ENCODE peak calls at places on chromosomes 11 and 22, in nine cellular contexts. J, F, D, O, N, B, X, G and I are unnamed samples. For H3K27me3 and H3K36me3, the result is how much of the 10 kb centered on the place peaks cover.

GRCh38 chr11:88779551-88779950 is 286.2 kb downstream of the GRM5 start:
- DNase-seq in J (no peak), X (peak), D (no peak), O (no peak), N (no peak), B (peak), G (no peak), F (no peak), I (peak)

GRCh38 chr11:76782526-76783293 is 446 bp upstream of the TSKU start:
- DNase-seq in X (peak), O (no peak), J (peak), B (peak), N (peak), D (no peak), G (peak), F (peak), I (peak)

GRCh38 chr11:131217313-131218297 is 152.8 kb upstream of the NTM start:
- DNase-seq in F (no peak), N (peak), B (no peak), J (no peak), O (no peak), G (no peak), D (no peak), X (peak), I (no peak)

GRCh38 chr11:117026593-117027330 is 71.5 kb downstream of the SIK3 start:
- DNase-seq in X (peak), B (peak), G (no peak), N (no peak), J (no peak), O (no peak), D (no peak), F (no peak), I (no peak)

GRCh38 chr22:26887456-26887855 is 230.1 kb downstream of the MIAT start:
- DNase-seq in F (no peak), G (no peak), J (no peak), N (peak), B (peak), D (no peak), X (no peak), O (no peak), I (peak)

GRCh38 chr11:44258839-44259420 is 51.0 kb downstream of the ALX4 start:
- DNase-seq in N (no peak), B (no peak), O (no peak), D (no peak), X (no peak), F (no peak), G (no peak), J (no peak), I (no peak)

GRCh38 chr22:45441158-45441557 is 27.7 kb downstream of the RIBC2 start:
- DNase-seq in J (peak), O (no peak), B (peak), X (peak), N (peak), G (peak), F (peak), D (no peak), I (peak)

GRCh38 chr11:113806403-113806802 is 26.8 kb downstream of the CLDN25 start:
- DNase-seq in F (peak), O (no peak), B (peak), G (no peak), X (peak), D (no peak), J (no peak), N (peak), I (no peak)

GRCh38 chr11:84790849-84791427 is 836.2 kb downstream of the DLG2 start:
- DNase-seq in X (no peak), J (no peak), G (no peak), N (no peak), D (no peak), O (no peak), B (no peak), F (no peak), I (no peak)

GRCh38 chr11:27398413-27398780 is 35.4 kb upstream of the CCDC34 start:
- DNase-seq in B (no peak), X (no peak), D (no peak), O (no peak), N (no peak), G (no peak), J (no peak), F (no peak), I (no peak)

GRCh38 chr11:126132319-126132718 is 69.7 kb upstream of the CDON start:
- DNase-seq in N (no peak), J (no peak), G (peak), D (no peak), F (no peak), O (no peak), X (peak), B (peak), I (no peak)

GRCh38 chr11:75507571-75507970 is 18.2 kb downstream of the GDPD5 start:
- DNase-seq in N (no peak), B (no peak), G (no peak), F (no peak), O (no peak), J (no peak), X (no peak), D (no peak), I (no peak)

GRCh38 chr11:1939006-1939626 is 8.0 kb upstream of the MRPL23 start:
- DNase-seq in X (no peak), B (no peak), J (peak), N (no peak), G (no peak), F (no peak), O (no peak), D (no peak), I (no peak)

GRCh38 chr22:43440103-43440387 is 28.2 kb downstream of the MPPED1 start:
- DNase-seq in J (no peak), G (no peak), O (no peak), N (no peak), D (no peak), B (no peak), F (no peak), X (no peak), I (no peak)

GRCh38 chr11:64652586-64653387 is 61.8 kb downstream of the SLC22A12 start:
- DNase-seq in D (peak), X (peak), N (peak), F (peak), O (peak), B (peak), J (peak), G (peak), I (no peak)

GRCh38 chr11:93984205-93984586 is 37.0 kb upstream of the HEPHL1 start:
- DNase-seq in B (peak), D (no peak), F (no peak), N (no peak), G (no peak), O (no peak), J (no peak), X (peak), I (no peak)

GRCh38 chr22:48761546-48761945 is 1066.1 kb downstream of the BRD1 start:
- DNase-seq in O (no peak), X (no peak), N (no peak), J (no peak), D (no peak), G (peak), B (no peak), F (no peak), I (no peak)

GRCh38 chr11:29809121-29809520 is 207.7 kb downstream of the KCNA4 start:
- DNase-seq in F (no peak), N (peak), B (no peak), D (no peak), X (no peak), J (no peak), G (no peak), O (no peak), I (no peak)

GRCh38 chr11:60905551-60906113 is 753 bp downstream of the PRPF19 start:
- DNase-seq in N (peak), X (peak), G (no peak), F (peak), O (no peak), B (peak), J (no peak), D (no peak), I (no peak)

GRCh38 chr22:48334971-48335370 is 1492.7 kb downstream of the BRD1 start:
- DNase-seq in D (no peak), O (no peak), B (no peak), G (no peak), J (no peak), N (no peak), F (no peak), X (no peak), I (no peak)

GRCh38 chr11:47220401-47220821 is 5.6 kb downstream of the DDB2 start:
- DNase-seq in N (no peak), O (no peak), X (peak), G (no peak), J (no peak), F (no peak), D (no peak), B (peak), I (no peak)

GRCh38 chr11:120214581-120214980 is 3.7 kb downstream of the OAF start:
- DNase-seq in X (no peak), G (no peak), N (no peak), F (no peak), D (no peak), B (no peak), O (no peak), J (no peak), I (no peak)

DNA sequence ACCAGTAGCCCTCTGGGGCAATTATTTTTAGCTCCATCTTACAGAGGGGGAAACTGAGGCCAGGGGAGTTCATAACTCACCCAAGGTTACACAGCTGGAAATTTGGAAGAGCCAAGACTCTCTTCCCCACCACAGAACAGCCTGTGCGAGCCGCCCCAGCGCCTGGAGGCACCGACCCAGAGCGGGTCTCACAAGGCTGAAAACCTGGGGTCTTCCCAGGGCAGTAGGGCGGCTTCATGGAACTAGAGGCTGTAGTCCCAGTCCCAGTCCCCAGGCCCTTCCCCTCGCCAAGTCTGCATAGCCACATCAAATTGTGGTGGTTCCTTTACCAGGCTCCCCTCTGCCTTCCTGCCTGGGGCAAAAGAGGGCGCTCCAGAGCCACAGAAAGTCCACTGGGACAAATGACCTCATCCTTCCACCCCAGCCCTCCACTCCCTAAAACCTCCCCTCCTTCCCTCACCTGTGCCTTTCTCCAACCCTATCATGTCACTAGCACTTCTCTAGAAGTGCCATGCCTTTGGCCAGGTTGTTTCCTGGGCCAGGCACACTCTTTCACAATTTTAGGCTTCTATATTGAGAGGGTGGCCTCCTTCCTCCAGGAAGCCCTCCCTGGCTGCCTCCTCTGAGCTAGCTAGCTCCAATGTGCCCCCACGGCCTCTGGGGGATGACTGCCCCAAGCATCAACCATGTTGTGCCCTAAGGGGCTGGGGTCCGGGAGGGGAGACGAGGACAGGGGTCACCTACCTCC is 15.2 kb upstream of the CDC42EP1 start:
- DNase-seq in F (peak), G (peak), O (peak), D (peak), J (peak), N (peak), X (peak), B (peak), I (no peak)
- H3K27me3 ChIP-seq in F (under half), G (under half), O (under half), D (under half), J (under half), N (under half), X (under half), B (under half), I (under half)

GRCh38 chr11:17165247-17165890 is 42.4 kb downstream of the PIK3C2A start:
- DNase-seq in N (no peak), O (no peak), J (no peak), F (no peak), D (no peak), X (no peak), B (no peak), G (no peak), I (no peak)

GRCh38 chr11:17171916-17172315 is 35.9 kb downstream of the PIK3C2A start:
- DNase-seq in D (no peak), G (no peak), N (no peak), J (no peak), B (peak), F (no peak), O (no peak), X (no peak), I (no peak)

GRCh38 chr11:17171342-17171741 is 36.4 kb downstream of the PIK3C2A start:
- DNase-seq in N (peak), X (no peak), O (no peak), F (no peak), B (peak), J (no peak), G (no peak), D (no peak), I (peak)

GRCh38 chr11:17173332-17173731 is 34.5 kb downstream of the PIK3C2A start:
- DNase-seq in N (no peak), X (no peak), D (no peak), F (no peak), B (no peak), G (no peak), O (no peak), J (no peak), I (no peak)

GRCh38 chr11:17169876-17170275 is 37.9 kb downstream of the PIK3C2A start:
- DNase-seq in N (no peak), O (no peak), F (peak), D (no peak), J (no peak), X (no peak), G (no peak), B (no peak), I (no peak)
- H3K36me3 ChIP-seq in N (under half), O (under half), F (under half), D (under half), J (under half), X (under half), G (under half), B (under half), I (under half)

GRCh38 chr11:128590587-128590986 is 3.2 kb upstream of the ETS1 start:
- DNase-seq in N (no peak), J (no peak), X (no peak), F (no peak), D (no peak), B (no peak), G (no peak), O (no peak), I (no peak)

GRCh38 chr11:128589998-128590397 is 2.6 kb upstream of the ETS1 start:
- DNase-seq in X (no peak), O (no peak), J (no peak), B (no peak), G (no peak), D (no peak), N (no peak), F (no peak), I (no peak)

GRCh38 chr11:128594246-128594645 is 6.9 kb upstream of the ETS1 start:
- DNase-seq in G (no peak), N (no peak), X (no peak), D (no peak), O (no peak), B (no peak), J (no peak), F (no peak), I (no peak)

GRCh38 chr11:128593281-128593680 is 5.9 kb upstream of the ETS1 start:
- DNase-seq in B (peak), G (no peak), D (no peak), X (no peak), F (no peak), N (peak), O (no peak), J (no peak), I (no peak)

GRCh38 chr11:128592454-128592853 is 5.1 kb upstream of the ETS1 start:
- DNase-seq in G (no peak), J (no peak), D (no peak), B (no peak), N (no peak), X (no peak), O (no peak), F (no peak), I (no peak)
- H3K27me3 ChIP-seq in G (under half), J (under half), D (under half), B (under half), N (under half), X (under half), O (under half), F (under half), I (under half)

GRCh38 chr11:57700425-57700824 is 11.6 kb downstream of the MED19 start:
- DNase-seq in D (no peak), G (no peak), B (no peak), J (no peak), F (no peak), X (no peak), O (no peak), N (peak), I (no peak)
- H3K36me3 ChIP-seq in D (under half), G (half or more), B (under half), J (under half), F (under half), X (half or more), O (half or more), N (under half), I (under half)

DNA sequence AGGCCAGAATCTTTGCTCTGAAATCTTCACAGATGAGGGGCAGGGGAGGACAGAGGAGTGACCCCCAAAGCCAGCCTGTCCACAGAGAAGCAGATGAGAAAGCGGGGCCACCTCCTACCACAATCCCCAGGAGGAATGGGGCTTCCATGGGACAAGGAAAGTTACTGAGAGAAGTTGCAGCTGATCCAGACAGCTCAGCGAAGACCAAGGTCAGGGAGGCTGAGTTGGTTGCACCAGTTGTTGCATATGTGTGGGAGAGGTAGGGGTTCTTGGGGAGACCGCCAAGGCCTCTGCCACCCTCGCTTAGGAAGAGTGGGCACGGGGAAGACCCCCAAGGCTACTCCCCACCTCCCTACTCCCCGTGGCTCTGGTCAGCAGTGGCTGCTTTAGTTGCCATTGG is 81.6 kb upstream of the EIF3D start:
- DNase-seq in B (no peak), F (no peak), J (no peak), O (no peak), X (no peak), G (no peak), N (no peak), D (no peak), I (no peak)
- H3K27me3 ChIP-seq in B (under half), F (under half), J (under half), O (under half), X (under half), G (half or more), N (under half), D (under half), I (under half)

GRCh38 chr22:30578481-30578880 is 4.0 kb upstream of the GAL3ST1 start:
- DNase-seq in F (no peak), B (no peak), O (no peak), X (no peak), D (no peak), J (no peak), N (no peak), G (no peak), I (no peak)
- H3K36me3 ChIP-seq in F (under half), B (under half), O (half or more), X (under half), D (half or more), J (under half), N (under half), G (half or more), I (under half)

DNA sequence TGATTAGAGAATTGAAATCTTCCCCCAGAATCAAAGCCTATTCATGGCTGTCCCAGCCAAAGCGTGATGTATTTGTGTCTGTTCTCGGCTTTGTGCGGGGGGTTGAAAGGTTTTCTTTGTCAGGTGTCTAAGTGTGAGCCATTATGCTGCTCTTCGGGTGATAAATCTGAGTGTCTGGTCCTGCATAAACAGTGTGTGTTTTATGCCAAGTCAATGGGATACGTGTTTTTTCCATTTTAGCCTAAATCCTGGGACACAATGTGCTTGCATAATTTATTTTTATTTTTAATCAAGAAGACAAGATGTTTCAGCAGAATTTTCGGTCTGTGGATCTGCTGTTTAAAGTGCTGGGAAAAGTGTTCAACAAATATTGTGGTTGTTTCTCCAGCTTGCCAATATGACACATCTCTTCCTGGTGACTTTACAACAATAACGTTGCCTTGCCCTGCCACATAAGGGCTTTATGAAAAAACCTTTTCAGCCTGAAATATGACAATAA is 267.7 kb downstream of the TBC1D22A start:
- DNase-seq in J (no peak), G (no peak), X (peak), B (peak), D (no peak), F (no peak), N (no peak), O (no peak), I (no peak)
- H3K27me3 ChIP-seq in J (under half), G (under half), X (under half), B (under half), D (under half), F (under half), N (under half), O (under half), I (under half)